ENCODE peak calls at places on chromosomes 12 and 14, in six cellular contexts. One of them, this sample, is unnamed.
A peak's percentile ranks its signal among the peaks of the same experiment; 100 is the strongest.

GRCh38 chr12:16612647-16613046 is 6.7 kb upstream of the LMO3 start:
- DNase-seq in transverse colon: no peak
- DNase-seq in stomach: no peak
- DNase-seq in K562: no peak
- DNase-seq in H1: no peak
- DNase-seq in suprapubic skin: no peak
- DNase-seq in this sample: no peak

GRCh38 chr12:132077322-132078100 is 66.6 kb downstream of the DDX51 start:
- DNase-seq in transverse colon: no peak
- DNase-seq in stomach: no peak
- DNase-seq in K562: no peak
- DNase-seq in H1: no peak
- DNase-seq in suprapubic skin: no peak
- DNase-seq in this sample: peak; percentile 80

GRCh38 chr14:90943367-90943766 is 117.1 kb downstream of the RPS6KA5 start:
- DNase-seq in transverse colon: no peak
- DNase-seq in stomach: no peak
- DNase-seq in K562: no peak
- DNase-seq in H1: no peak
- DNase-seq in suprapubic skin: no peak
- DNase-seq in this sample: no peak

GRCh38 chr12:110037315-110037714 is 11.0 kb downstream of the C12orf76 start:
- DNase-seq in transverse colon: no peak
- DNase-seq in stomach: no peak
- DNase-seq in K562: no peak
- DNase-seq in H1: no peak
- DNase-seq in suprapubic skin: no peak
- DNase-seq in this sample: no peak

GRCh38 chr12:50066402-50066801 is 9.0 kb downstream of the ASIC1 start:
- DNase-seq in transverse colon: peak; percentile 32
- DNase-seq in stomach: no peak
- DNase-seq in K562: no peak
- DNase-seq in H1: no peak
- DNase-seq in suprapubic skin: no peak
- DNase-seq in this sample: no peak

GRCh38 chr12:87827638-87828264 is 201.4 kb downstream of the C12orf50 start:
- DNase-seq in transverse colon: no peak
- DNase-seq in stomach: no peak
- DNase-seq in K562: no peak
- DNase-seq in H1: no peak
- DNase-seq in suprapubic skin: no peak
- DNase-seq in this sample: no peak

GRCh38 chr14:39320318-39320717 is 86.6 kb downstream of the MIA2 start:
- DNase-seq in transverse colon: no peak
- DNase-seq in stomach: no peak
- DNase-seq in K562: no peak
- DNase-seq in H1: no peak
- DNase-seq in suprapubic skin: no peak
- DNase-seq in this sample: no peak

GRCh38 chr14:89369656-89370055 is 47.4 kb downstream of the FOXN3 start:
- DNase-seq in transverse colon: no peak
- DNase-seq in stomach: no peak
- DNase-seq in K562: no peak
- DNase-seq in H1: no peak
- DNase-seq in suprapubic skin: no peak
- DNase-seq in this sample: no peak

GRCh38 chr14:37384870-37385596 is 187.3 kb downstream of the MIPOL1 start:
- DNase-seq in transverse colon: no peak
- DNase-seq in stomach: no peak
- DNase-seq in K562: peak; percentile 3
- DNase-seq in H1: no peak
- DNase-seq in suprapubic skin: no peak
- DNase-seq in this sample: peak; percentile 53

GRCh38 chr12:95182868-95183415 is 34.3 kb downstream of the FGD6 start:
- DNase-seq in transverse colon: no peak
- DNase-seq in stomach: no peak
- DNase-seq in K562: peak; percentile 43
- DNase-seq in H1: no peak
- DNase-seq in suprapubic skin: no peak
- DNase-seq in this sample: no peak

GRCh38 chr14:64232095-64232830 is 61.9 kb downstream of the ESR2 start:
- DNase-seq in transverse colon: no peak
- DNase-seq in stomach: no peak
- DNase-seq in K562: no peak
- DNase-seq in H1: no peak
- DNase-seq in suprapubic skin: no peak
- DNase-seq in this sample: no peak

GRCh38 chr14:70239802-70240201 is 51.1 kb upstream of the SLC8A3 start:
- DNase-seq in transverse colon: no peak
- DNase-seq in stomach: no peak
- DNase-seq in K562: no peak
- DNase-seq in H1: no peak
- DNase-seq in suprapubic skin: no peak
- DNase-seq in this sample: no peak

GRCh38 chr12:39660101-39660500 is 40.5 kb upstream of the ABCD2 start:
- DNase-seq in transverse colon: no peak
- DNase-seq in stomach: no peak
- DNase-seq in K562: no peak
- DNase-seq in H1: no peak
- DNase-seq in suprapubic skin: no peak
- DNase-seq in this sample: no peak

GRCh38 chr14:65098586-65098985 is 3.7 kb downstream of the MAX start:
- DNase-seq in transverse colon: no peak
- DNase-seq in stomach: no peak
- DNase-seq in K562: no peak
- DNase-seq in H1: no peak
- DNase-seq in suprapubic skin: no peak
- DNase-seq in this sample: no peak

GRCh38 chr14:45891417-45892080 is 638.5 kb upstream of the MIS18BP1 start:
- DNase-seq in transverse colon: peak; percentile 73
- DNase-seq in stomach: peak; percentile 36
- DNase-seq in K562: no peak
- DNase-seq in H1: peak; percentile 51
- DNase-seq in suprapubic skin: no peak
- DNase-seq in this sample: peak; percentile 23

GRCh38 chr14:54086780-54087179 is 130.2 kb upstream of the BMP4 start:
- DNase-seq in transverse colon: peak; percentile 10
- DNase-seq in stomach: no peak
- DNase-seq in K562: no peak
- DNase-seq in H1: no peak
- DNase-seq in suprapubic skin: no peak
- DNase-seq in this sample: no peak

GRCh38 chr12:9244894-9245293 is 36.7 kb upstream of the PZP start:
- DNase-seq in transverse colon: no peak
- DNase-seq in stomach: no peak
- DNase-seq in K562: no peak
- DNase-seq in H1: no peak
- DNase-seq in suprapubic skin: no peak
- DNase-seq in this sample: no peak

GRCh38 chr14:106209745-106210144 is 683.4 kb downstream of the TMEM121 start:
- DNase-seq in transverse colon: no peak
- DNase-seq in stomach: no peak
- DNase-seq in K562: no peak
- DNase-seq in H1: no peak
- DNase-seq in suprapubic skin: no peak
- DNase-seq in this sample: peak; percentile 40

GRCh38 chr12:98416845-98417244 is 98.5 kb upstream of the TMPO start:
- DNase-seq in transverse colon: no peak
- DNase-seq in stomach: no peak
- DNase-seq in K562: peak; percentile 34
- DNase-seq in H1: no peak
- DNase-seq in suprapubic skin: no peak
- DNase-seq in this sample: no peak

GRCh38 chr14:56102901-56103409 is 15.3 kb upstream of the PELI2 start:
- DNase-seq in transverse colon: no peak
- DNase-seq in stomach: no peak
- DNase-seq in K562: no peak
- DNase-seq in H1: no peak
- DNase-seq in suprapubic skin: no peak
- DNase-seq in this sample: no peak

GRCh38 chr12:47860873-47861272 is 41.2 kb upstream of the HDAC7 start:
- DNase-seq in transverse colon: no peak
- DNase-seq in stomach: no peak
- DNase-seq in K562: no peak
- DNase-seq in H1: no peak
- DNase-seq in suprapubic skin: no peak
- DNase-seq in this sample: no peak

GRCh38 chr12:67354322-67354721 is 85.2 kb downstream of the CAND1 start:
- DNase-seq in transverse colon: no peak
- DNase-seq in stomach: no peak
- DNase-seq in K562: no peak
- DNase-seq in H1: no peak
- DNase-seq in suprapubic skin: no peak
- DNase-seq in this sample: no peak

GRCh38 chr14:55373784-55374725 is 37.6 kb downstream of the ATG14 start:
- DNase-seq in transverse colon: no peak
- DNase-seq in stomach: no peak
- DNase-seq in K562: no peak
- DNase-seq in H1: no peak
- DNase-seq in suprapubic skin: no peak
- DNase-seq in this sample: no peak

GRCh38 chr12:26744697-26745440 is 88.1 kb downstream of the ITPR2 start:
- DNase-seq in transverse colon: no peak
- DNase-seq in stomach: no peak
- DNase-seq in K562: no peak
- DNase-seq in H1: no peak
- DNase-seq in suprapubic skin: no peak
- DNase-seq in this sample: no peak

GRCh38 chr14:38184132-38184531 is 23.6 kb upstream of the SSTR1 start:
- DNase-seq in transverse colon: no peak
- DNase-seq in stomach: no peak
- DNase-seq in K562: no peak
- DNase-seq in H1: no peak
- DNase-seq in suprapubic skin: no peak
- DNase-seq in this sample: no peak

GRCh38 chr14:36241183-36241582 is 64.7 kb upstream of the PTCSC3 start:
- DNase-seq in transverse colon: no peak
- DNase-seq in stomach: no peak
- DNase-seq in K562: no peak
- DNase-seq in H1: no peak
- DNase-seq in suprapubic skin: no peak
- DNase-seq in this sample: no peak

GRCh38 chr14:88310457-88310856 is 12.6 kb downstream of the KCNK10 start:
- DNase-seq in transverse colon: no peak
- DNase-seq in stomach: no peak
- DNase-seq in K562: no peak
- DNase-seq in H1: no peak
- DNase-seq in suprapubic skin: no peak
- DNase-seq in this sample: no peak
- TF ChIP-seq POLR2AphosphoS5 in transverse colon: no peak
- TF ChIP-seq POLR2AphosphoS5 in stomach: no peak
- TF ChIP-seq POLR2AphosphoS5 in K562: no peak
- TF ChIP-seq POLR2AphosphoS5 in H1: no peak
- TF ChIP-seq POLR2AphosphoS5 in suprapubic skin: no peak
- TF ChIP-seq POLR2AphosphoS5 in this sample: no peak

DNA sequence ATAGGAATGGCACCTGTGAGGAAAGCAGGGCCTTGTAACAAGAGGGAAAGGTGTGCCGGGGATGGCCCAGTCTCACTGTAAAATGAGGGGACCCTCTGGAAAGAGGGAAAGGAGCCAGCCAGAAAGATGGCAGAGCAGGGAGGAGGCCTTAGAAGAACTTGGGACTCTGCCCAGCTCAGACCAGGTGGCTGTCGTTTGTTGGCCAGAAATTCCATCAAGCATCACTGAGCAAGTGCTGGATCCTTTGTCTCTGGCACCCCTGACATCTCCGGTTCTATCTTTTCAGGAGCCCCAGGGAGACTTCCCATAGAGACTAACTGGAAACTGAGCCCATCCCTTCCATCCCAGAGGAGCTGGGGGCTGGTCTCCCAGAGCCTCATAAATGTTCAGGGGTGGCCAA is 43.3 kb downstream of the DEGS2 start:
- DNase-seq in transverse colon: no peak
- DNase-seq in stomach: no peak
- DNase-seq in K562: no peak
- DNase-seq in H1: no peak
- DNase-seq in suprapubic skin: no peak
- DNase-seq in this sample: no peak
- TF ChIP-seq EP300 in transverse colon: no peak
- TF ChIP-seq EP300 in stomach: no peak
- TF ChIP-seq EP300 in K562: no peak
- TF ChIP-seq EP300 in H1: no peak
- TF ChIP-seq EP300 in suprapubic skin: no peak
- TF ChIP-seq EP300 in this sample: no peak

DNA sequence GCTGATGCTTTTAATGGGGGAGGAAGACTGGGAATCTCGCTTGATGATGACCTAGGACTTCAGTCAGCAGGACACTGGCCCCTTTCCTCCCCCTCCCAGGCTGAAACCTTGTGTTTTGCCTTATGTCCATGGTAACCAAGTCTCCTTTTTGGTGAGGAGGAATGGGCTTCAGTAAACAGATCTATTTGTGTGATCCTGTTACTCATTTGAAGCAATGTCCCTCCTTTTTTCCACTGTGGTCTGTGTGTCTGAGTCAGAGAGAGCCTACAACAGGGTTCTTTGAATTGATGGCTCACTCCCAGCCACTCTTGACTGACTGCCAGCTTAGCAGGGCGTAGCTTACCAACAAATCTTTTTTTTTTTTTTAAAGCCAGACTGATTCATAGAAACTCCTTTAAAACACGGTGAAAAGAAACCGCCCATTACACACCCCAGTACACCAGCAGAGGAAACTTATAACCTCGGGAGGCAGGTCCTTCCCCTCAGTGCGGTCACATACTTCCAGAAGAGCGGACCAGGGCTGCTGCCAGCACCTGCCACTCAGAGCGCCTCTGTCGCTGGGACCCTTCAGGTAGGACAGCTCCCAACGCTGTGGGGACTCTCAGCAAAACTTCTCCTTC is at the start of gene EMP1:
- DNase-seq in transverse colon: peak; percentile 93
- DNase-seq in stomach: peak; percentile 92
- DNase-seq in K562: no peak
- DNase-seq in H1: no peak
- DNase-seq in suprapubic skin: peak; percentile 98
- DNase-seq in this sample: peak; percentile 73
- H3K4me3 ChIP-seq in transverse colon: peak within 1 kb of the TSS; percentile 50
- H3K4me3 ChIP-seq in stomach: peak within 1 kb of the TSS; percentile 42
- H3K4me3 ChIP-seq in K562: no peak within 1 kb of the TSS
- H3K4me3 ChIP-seq in H1: no peak within 1 kb of the TSS
- H3K4me3 ChIP-seq in suprapubic skin: peak within 1 kb of the TSS; percentile 76
- H3K4me3 ChIP-seq in this sample: peak within 1 kb of the TSS; percentile 57

GRCh38 chr14:23023500-23024152 is 11.1 kb downstream of the PSMB5 start:
- DNase-seq in transverse colon: no peak
- DNase-seq in stomach: no peak
- DNase-seq in K562: no peak
- DNase-seq in H1: no peak
- DNase-seq in suprapubic skin: no peak
- DNase-seq in this sample: no peak

GRCh38 chr14:23021969-23022368 is 12.0 kb upstream of the C14orf93 start:
- DNase-seq in transverse colon: no peak
- DNase-seq in stomach: no peak
- DNase-seq in K562: no peak
- DNase-seq in H1: no peak
- DNase-seq in suprapubic skin: no peak
- DNase-seq in this sample: no peak

GRCh38 chr14:23025181-23025788 is 9.4 kb downstream of the PSMB5 start:
- DNase-seq in transverse colon: no peak
- DNase-seq in stomach: no peak
- DNase-seq in K562: peak; percentile 27
- DNase-seq in H1: no peak
- DNase-seq in suprapubic skin: no peak
- DNase-seq in this sample: no peak

GRCh38 chr14:23022849-23023499 is 11.7 kb downstream of the PSMB5 start:
- DNase-seq in transverse colon: no peak
- DNase-seq in stomach: no peak
- DNase-seq in K562: no peak
- DNase-seq in H1: no peak
- DNase-seq in suprapubic skin: no peak
- DNase-seq in this sample: no peak

GRCh38 chr14:23024612-23025075 is 10.1 kb downstream of the PSMB5 start:
- DNase-seq in transverse colon: no peak
- DNase-seq in stomach: no peak
- DNase-seq in K562: no peak
- DNase-seq in H1: no peak
- DNase-seq in suprapubic skin: no peak
- DNase-seq in this sample: no peak
- TF ChIP-seq POLR2AphosphoS5 in transverse colon: no peak
- TF ChIP-seq POLR2AphosphoS5 in stomach: no peak
- TF ChIP-seq POLR2AphosphoS5 in K562: no peak
- TF ChIP-seq POLR2AphosphoS5 in H1: no peak
- TF ChIP-seq POLR2AphosphoS5 in suprapubic skin: no peak
- TF ChIP-seq POLR2AphosphoS5 in this sample: no peak

This sample was measured in upper lobe of left lung.